ENCODE peak calls at places on chromosomes 4 and X, in five cellular contexts. R, Q, X, N and T are unnamed samples.

GRCh38 chr4:40305329-40306193 is 29.6 kb upstream of the CHRNA9 start:
- DNase-seq in R (no peak), N (no peak), Q (no peak), X (no peak), T (no peak)

GRCh38 chr4:140937866-140938265 is 181.7 kb upstream of the TBC1D9 start:
- DNase-seq in N (no peak), Q (no peak), R (peak; percentile 2), X (no peak), T (peak; percentile 69)

GRCh38 chr4:166903408-166903807 is 330.9 kb downstream of the SPOCK3 start:
- DNase-seq in N (no peak), Q (no peak), R (no peak), X (no peak), T (no peak)

GRCh38 chrX:14529288-14529989 is at the start of gene GLRA2:
- DNase-seq in R (no peak), Q (no peak), X (no peak), N (peak; percentile 11), T (peak; percentile 10)

GRCh38 chr4:11634283-11634682 is 205.6 kb upstream of the HS3ST1 start:
- DNase-seq in R (no peak), X (no peak), Q (no peak), N (no peak), T (no peak)

GRCh38 chr4:73021634-73022033 is 47.9 kb downstream of the COX18 start:
- DNase-seq in Q (no peak), X (no peak), N (no peak), R (no peak), T (peak; percentile 51)

GRCh38 chrX:103520391-103520790 is 1.1 kb upstream of the RAB40A start:
- DNase-seq in R (no peak), N (no peak), X (no peak), Q (no peak), T (peak; percentile 83)

GRCh38 chrX:46837543-46838481 is 969 bp downstream of the RP2 start:
- DNase-seq in X (peak; percentile 1), Q (no peak), R (no peak), N (no peak), T (peak; percentile 41)

GRCh38 chr4:127997534-127998388 is 32.6 kb downstream of the ABHD18 start:
- DNase-seq in X (peak; percentile 1), R (no peak), Q (no peak), N (no peak), T (peak; percentile 57)

GRCh38 chrX:16076834-16077233 is 46.5 kb upstream of the GRPR start:
- DNase-seq in X (no peak), Q (no peak), R (no peak), N (no peak), T (no peak)

GRCh38 chr4:10383417-10383816 is 73.8 kb downstream of the ZNF518B start:
- DNase-seq in Q (no peak), R (no peak), X (no peak), N (no peak), T (no peak)

GRCh38 chr4:144355809-144356757 is 215.6 kb upstream of the GYPA start:
- DNase-seq in Q (no peak), X (no peak), R (peak; percentile 47), N (no peak), T (peak; percentile 87)

GRCh38 chr4:149161247-149161646 is 654.4 kb downstream of the IQCM start:
- DNase-seq in Q (no peak), X (no peak), R (no peak), N (no peak), T (peak; percentile 41)

GRCh38 chrX:107823456-107823855 is 2.2 kb upstream of the MID2 start:
- DNase-seq in R (no peak), Q (no peak), N (no peak), X (no peak), T (peak; percentile 86)

GRCh38 chr4:142155347-142155746 is 519.0 kb downstream of the IL15 start:
- DNase-seq in N (no peak), R (no peak), X (no peak), Q (no peak), T (no peak)